ENCODE peak calls at places on chromosome 1, in five cellular contexts. G is DMS53, O is HT-29, R is AG04450, T is occipital lobe. Y is an unnamed sample.

GRCh38 chr1:32249831-32250525 is 1.1 kb upstream of the LCK start:
- DNase-seq in G (no peak), O (no peak), R (no peak), T (no peak), Y (no peak)

GRCh38 chr1:27638805-27639204 is 3.8 kb upstream of the FGR start:
- DNase-seq in G (no peak), O (no peak), R (no peak), T (no peak), Y (no peak)

GRCh38 chr1:153946622-153947246 is at the start of gene DENND4B:
- DNase-seq in G (peak), O (peak), R (no peak), T (peak), Y (peak)

GRCh38 chr1:109794319-109795132 is 30.8 kb upstream of the EPS8L3 start:
- DNase-seq in G (no peak), O (no peak), R (no peak), T (no peak), Y (no peak)

GRCh38 chr1:6788946-6789345 is 3.7 kb downstream of the CAMTA1 start:
- DNase-seq in G (no peak), O (no peak), R (no peak), T (no peak), Y (no peak)

GRCh38 chr1:111679541-111679940 is 59.7 kb downstream of the INKA2 start:
- DNase-seq in G (no peak), O (no peak), R (no peak), T (no peak), Y (no peak)

GRCh38 chr1:230793463-230793745 is 46.2 kb downstream of the CAPN9 start:
- DNase-seq in G (no peak), O (no peak), R (no peak), T (no peak), Y (no peak)

GRCh38 chr1:147676306-147677085 is 6.2 kb upstream of the ACP6 start:
- DNase-seq in G (peak), O (peak), R (no peak), T (no peak), Y (peak)

GRCh38 chr1:79811173-79811572 is 804.6 kb upstream of the ADGRL4 start:
- DNase-seq in G (no peak), O (peak), R (peak), T (no peak), Y (peak)

GRCh38 chr1:113912594-113913311 is 7.6 kb downstream of the DCLRE1B start:
- DNase-seq in G (no peak), O (no peak), R (peak), T (no peak), Y (peak)

Y was measured in HCEC 1CT.